ENCODE peak calls at places on chromosomes 5 and 9, in eight cellular contexts. W, E, X, I, M, Z, L and O are unnamed samples.

GRCh38 chr9:134170525-134171315 is 6.4 kb upstream of the RNU6ATAC start:
- DNase-seq in W (no peak), E (no peak), X (no peak), I (peak; percentile 64), M (no peak), Z (no peak), L (no peak), O (no peak)

GRCh38 chr5:112373888-112374287 is 45.2 kb downstream of the EPB41L4A start:
- DNase-seq in W (no peak), E (no peak), X (no peak), I (no peak), M (no peak), Z (no peak), L (no peak), O (no peak)

GRCh38 chr9:132876849-132877248 is 1.2 kb downstream of the AK8 start:
- DNase-seq in W (no peak), E (no peak), X (no peak), I (no peak), M (no peak), Z (no peak), L (no peak), O (no peak)

GRCh38 chr9:107805198-107805597 is 315.6 kb upstream of the KLF4 start:
- DNase-seq in W (no peak), E (no peak), X (no peak), I (no peak), M (no peak), Z (no peak), L (no peak), O (no peak)

GRCh38 chr5:23026252-23027170 is 173.4 kb upstream of the CDH12 start:
- DNase-seq in W (no peak), E (no peak), X (no peak), I (no peak), M (no peak), Z (no peak), L (no peak), O (no peak)

GRCh38 chr9:135032868-135033460 is 54.5 kb upstream of the OLFM1 start:
- DNase-seq in W (no peak), E (peak; percentile 30), X (no peak), I (no peak), M (no peak), Z (no peak), L (no peak), O (no peak)

GRCh38 chr5:14971864-14972263 is 100.3 kb upstream of the ANKH start:
- DNase-seq in W (no peak), E (no peak), X (no peak), I (no peak), M (no peak), Z (no peak), L (no peak), O (no peak)

GRCh38 chr9:107067715-107068416 is 204.9 kb downstream of the ZNF462 start:
- DNase-seq in W (peak; percentile 57), E (no peak), X (no peak), I (no peak), M (peak; percentile 69), Z (no peak), L (no peak), O (peak; percentile 46)

GRCh38 chr5:156802501-156802900 is 47.6 kb upstream of the PPP1R2B start:
- DNase-seq in W (no peak), E (no peak), X (no peak), I (no peak), M (no peak), Z (no peak), L (no peak), O (no peak)

GRCh38 chr9:15834541-15834940 is 281.7 kb downstream of the CCDC171 start:
- DNase-seq in W (no peak), E (no peak), X (peak; percentile 8), I (no peak), M (peak; percentile 41), Z (no peak), L (no peak), O (peak; percentile 4)

GRCh38 chr5:73373814-73374510 is 74.6 kb downstream of the FOXD1 start:
- DNase-seq in W (no peak), E (no peak), X (no peak), I (no peak), M (no peak), Z (no peak), L (no peak), O (no peak)

GRCh38 chr5:142446960-142447279 is 122.1 kb upstream of the SPRY4 start:
- DNase-seq in W (no peak), E (no peak), X (no peak), I (no peak), M (no peak), Z (no peak), L (no peak), O (no peak)

GRCh38 chr5:42825422-42826148 is 13.9 kb upstream of the SELENOP start:
- DNase-seq in W (no peak), E (no peak), X (no peak), I (no peak), M (no peak), Z (no peak), L (no peak), O (no peak)

GRCh38 chr9:96550659-96551058 is 69.0 kb downstream of the CDC14B start:
- DNase-seq in W (no peak), E (no peak), X (no peak), I (no peak), M (no peak), Z (no peak), L (no peak), O (no peak)

GRCh38 chr5:79811904-79812303 is 122.3 kb downstream of the CMYA5 start:
- DNase-seq in W (no peak), E (no peak), X (no peak), I (no peak), M (no peak), Z (no peak), L (no peak), O (no peak)

GRCh38 chr5:77418601-77419591 is 73.2 kb downstream of the WDR41 start:
- DNase-seq in W (no peak), E (no peak), X (no peak), I (no peak), M (no peak), Z (no peak), L (no peak), O (no peak)

GRCh38 chr5:132823481-132824050 is 6.9 kb downstream of the SHROOM1 start:
- DNase-seq in W (no peak), E (no peak), X (no peak), I (no peak), M (no peak), Z (no peak), L (no peak), O (no peak)

GRCh38 chr5:172699999-172700685 is 59.1 kb downstream of the NEURL1B start:
- DNase-seq in W (no peak), E (peak; percentile 49), X (no peak), I (peak; percentile 72), M (no peak), Z (no peak), L (peak; percentile 46), O (no peak)

GRCh38 chr5:35393901-35394300 is 163.6 kb upstream of the PRLR start:
- DNase-seq in W (no peak), E (no peak), X (no peak), I (no peak), M (no peak), Z (no peak), L (no peak), O (no peak)

GRCh38 chr5:73519531-73520283 is 21.5 kb downstream of the BTF3 start:
- DNase-seq in W (peak; percentile 74), E (peak; percentile 57), X (peak; percentile 75), I (peak; percentile 40), M (peak; percentile 74), Z (peak; percentile 11), L (peak; percentile 59), O (peak; percentile 69)

GRCh38 chr5:74988273-74988983 is 63.9 kb downstream of the GCNT4 start:
- DNase-seq in W (no peak), E (no peak), X (no peak), I (no peak), M (no peak), Z (no peak), L (no peak), O (no peak)

GRCh38 chr5:124705577-124705976 is 40.9 kb downstream of the ZNF608 start:
- DNase-seq in W (no peak), E (no peak), X (no peak), I (no peak), M (no peak), Z (no peak), L (no peak), O (no peak)
- H3K4me1 ChIP-seq in W (peaks cover 39% of the 10 kb centered on the region), E (peaks cover 16% of the 10 kb centered on the region), X (peaks cover 43% of the 10 kb centered on the region), I (peaks cover 7% of the 10 kb centered on the region), M (peaks cover 30% of the 10 kb centered on the region), Z (peaks cover 70% of the 10 kb centered on the region), L (peaks cover 54% of the 10 kb centered on the region), O (peaks cover 55% of the 10 kb centered on the region)

GRCh38 chr5:103624748-103625147 is 62.2 kb upstream of the NUDT12 start:
- DNase-seq in W (no peak), E (no peak), X (no peak), I (no peak), M (no peak), Z (no peak), L (no peak), O (no peak)
- H3K27ac ChIP-seq in W (no peak overlapping the region), E (no peak overlapping the region), X (no peak overlapping the region), I (no peak overlapping the region), M (no peak overlapping the region), Z (no peak overlapping the region), L (no peak overlapping the region), O (no peak overlapping the region)

GRCh38 chr5:139554264-139554663 is 6.9 kb upstream of the UBE2D2 start:
- DNase-seq in W (no peak), E (no peak), X (no peak), I (no peak), M (no peak), Z (no peak), L (no peak), O (no peak)
- TF ChIP-seq POLR2A in W (no peak), E (no peak), X (no peak), I (no peak), M (no peak), Z (no peak), L (no peak), O (no peak)

GRCh38 chr9:88996046-88997005 is 5.1 kb downstream of the S1PR3 start:
- DNase-seq in W (no peak), E (no peak), X (no peak), I (no peak), M (no peak), Z (no peak), L (no peak), O (no peak)

GRCh38 chr9:88997646-88998045 is 6.4 kb downstream of the S1PR3 start:
- DNase-seq in W (no peak), E (no peak), X (no peak), I (no peak), M (no peak), Z (no peak), L (no peak), O (no peak)

GRCh38 chr9:88998911-88999310 is 7.6 kb downstream of the S1PR3 start:
- DNase-seq in W (no peak), E (no peak), X (peak; percentile 70), I (peak; percentile 58), M (peak; percentile 58), Z (no peak), L (peak; percentile 93), O (peak; percentile 63)

GRCh38 chr9:89000281-89000875 is 9.1 kb downstream of the S1PR3 start:
- DNase-seq in W (no peak), E (no peak), X (peak; percentile 79), I (no peak), M (no peak), Z (no peak), L (no peak), O (peak; percentile 49)

DNA sequence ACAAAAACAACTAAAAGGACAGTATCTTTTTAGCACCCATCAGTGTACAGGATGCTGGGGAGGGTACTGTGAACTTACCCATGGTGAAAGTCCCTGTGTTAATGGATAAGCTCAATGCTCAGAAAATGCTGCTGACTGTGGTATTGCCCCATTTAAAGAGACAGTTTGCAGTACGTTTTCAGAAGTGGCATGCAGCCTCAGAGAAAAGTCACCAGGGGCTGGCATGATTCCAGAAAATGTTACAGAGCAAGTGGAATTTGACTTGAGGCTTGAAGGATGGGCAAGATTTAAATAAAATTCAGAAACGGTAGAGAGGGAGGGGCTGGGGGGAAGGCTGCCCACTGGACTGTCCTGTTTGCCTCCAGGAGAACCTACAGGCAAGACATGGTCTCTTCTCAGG is 7.2 kb downstream of the S1PR3 start:
- DNase-seq in W (no peak), E (no peak), X (no peak), I (no peak), M (no peak), Z (no peak), L (no peak), O (no peak)
- H3K4me1 ChIP-seq in W (peaks cover 7% of the 10 kb centered on the region), E (no peaks in the 10 kb centered on the region), X (peaks cover 34% of the 10 kb centered on the region), I (peaks cover 12% of the 10 kb centered on the region), M (peaks cover 18% of the 10 kb centered on the region), Z (no peaks in the 10 kb centered on the region), L (peaks cover 47% of the 10 kb centered on the region), O (peaks cover 37% of the 10 kb centered on the region)